ENCODE peak calls at places on chromosomes 1 and 21, in seven cellular contexts. One of them, this sample, is unnamed.

GRCh38 chr1:243293941-243294722 is 38.3 kb downstream of the SDCCAG8 start:
- DNase-seq in LNCaP clone FGC: no peak
- DNase-seq in RWPE1: peak; percentile 2
- DNase-seq in AG09319: no peak
- DNase-seq in hepatocyte: no peak
- DNase-seq in A549: no peak
- DNase-seq in DND-41: no peak
- DNase-seq in this sample: no peak

GRCh38 chr1:237859014-237859413 is 31.7 kb downstream of the ZP4 start:
- DNase-seq in LNCaP clone FGC: no peak
- DNase-seq in RWPE1: no peak
- DNase-seq in AG09319: no peak
- DNase-seq in hepatocyte: no peak
- DNase-seq in A549: no peak
- DNase-seq in DND-41: no peak
- DNase-seq in this sample: no peak

GRCh38 chr1:200172311-200172710 is 144.8 kb downstream of the NR5A2 start:
- DNase-seq in LNCaP clone FGC: no peak
- DNase-seq in RWPE1: no peak
- DNase-seq in AG09319: no peak
- DNase-seq in hepatocyte: no peak
- DNase-seq in A549: no peak
- DNase-seq in DND-41: no peak
- DNase-seq in this sample: no peak

GRCh38 chr1:174742805-174743653 is 256.7 kb upstream of the CACYBP start:
- DNase-seq in LNCaP clone FGC: no peak
- DNase-seq in RWPE1: no peak
- DNase-seq in AG09319: no peak
- DNase-seq in hepatocyte: no peak
- DNase-seq in A549: no peak
- DNase-seq in DND-41: no peak
- DNase-seq in this sample: no peak

GRCh38 chr21:23921670-23922418 is 1685.4 kb downstream of the MRPL39 start:
- DNase-seq in LNCaP clone FGC: no peak
- DNase-seq in RWPE1: no peak
- DNase-seq in AG09319: no peak
- DNase-seq in hepatocyte: no peak
- DNase-seq in A549: no peak
- DNase-seq in DND-41: peak; percentile 15
- DNase-seq in this sample: no peak

GRCh38 chr21:42352433-42353095 is 1.8 kb upstream of the TFF2 start:
- DNase-seq in LNCaP clone FGC: no peak
- DNase-seq in RWPE1: no peak
- DNase-seq in AG09319: no peak
- DNase-seq in hepatocyte: no peak
- DNase-seq in A549: no peak
- DNase-seq in DND-41: no peak
- DNase-seq in this sample: no peak

GRCh38 chr1:13908128-13908527 is 208.1 kb downstream of the PRDM2 start:
- DNase-seq in LNCaP clone FGC: no peak
- DNase-seq in RWPE1: no peak
- DNase-seq in AG09319: no peak
- DNase-seq in hepatocyte: no peak
- DNase-seq in A549: no peak
- DNase-seq in DND-41: no peak
- DNase-seq in this sample: no peak

GRCh38 chr1:203306970-203307541 is 1.7 kb downstream of the BTG2 start:
- DNase-seq in LNCaP clone FGC: no peak
- DNase-seq in RWPE1: no peak
- DNase-seq in AG09319: no peak
- DNase-seq in hepatocyte: peak; percentile 36
- DNase-seq in A549: no peak
- DNase-seq in DND-41: no peak
- DNase-seq in this sample: peak; percentile 55

GRCh38 chr1:240021709-240022108 is 70.0 kb upstream of the FMN2 start:
- DNase-seq in LNCaP clone FGC: no peak
- DNase-seq in RWPE1: no peak
- DNase-seq in AG09319: no peak
- DNase-seq in hepatocyte: no peak
- DNase-seq in A549: no peak
- DNase-seq in DND-41: no peak
- DNase-seq in this sample: no peak

GRCh38 chr1:3283849-3284248 is 170.6 kb upstream of the ARHGEF16 start:
- DNase-seq in LNCaP clone FGC: no peak
- DNase-seq in RWPE1: peak; percentile 25
- DNase-seq in AG09319: no peak
- DNase-seq in hepatocyte: peak; percentile 60
- DNase-seq in A549: no peak
- DNase-seq in DND-41: no peak
- DNase-seq in this sample: peak; percentile 77

GRCh38 chr1:62437273-62437945 is 560 bp downstream of the USP1 start:
- DNase-seq in LNCaP clone FGC: no peak
- DNase-seq in RWPE1: no peak
- DNase-seq in AG09319: no peak
- DNase-seq in hepatocyte: peak; percentile 48
- DNase-seq in A549: no peak
- DNase-seq in DND-41: no peak
- DNase-seq in this sample: peak; percentile 39

GRCh38 chr1:156894711-156895407 is 1.3 kb downstream of the PEAR1 start:
- DNase-seq in LNCaP clone FGC: no peak
- DNase-seq in RWPE1: no peak
- DNase-seq in AG09319: no peak
- DNase-seq in hepatocyte: peak; percentile 35
- DNase-seq in A549: no peak
- DNase-seq in DND-41: no peak
- DNase-seq in this sample: peak; percentile 29

GRCh38 chr1:243708210-243708609 is 141.8 kb downstream of the AKT3 start:
- DNase-seq in LNCaP clone FGC: no peak
- DNase-seq in RWPE1: peak; percentile 5
- DNase-seq in AG09319: no peak
- DNase-seq in hepatocyte: no peak
- DNase-seq in A549: no peak
- DNase-seq in DND-41: no peak
- DNase-seq in this sample: no peak

GRCh38 chr21:28154121-28154520 is 838.6 kb downstream of the LTN1 start:
- DNase-seq in LNCaP clone FGC: no peak
- DNase-seq in RWPE1: no peak
- DNase-seq in AG09319: no peak
- DNase-seq in hepatocyte: no peak
- DNase-seq in A549: no peak
- DNase-seq in DND-41: no peak
- DNase-seq in this sample: no peak

GRCh38 chr1:109570414-109570813 is 22.0 kb downstream of the GNAI3 start:
- DNase-seq in LNCaP clone FGC: peak; percentile 72
- DNase-seq in RWPE1: peak; percentile 30
- DNase-seq in AG09319: no peak
- DNase-seq in hepatocyte: peak; percentile 39
- DNase-seq in A549: no peak
- DNase-seq in DND-41: no peak
- DNase-seq in this sample: no peak

GRCh38 chr1:108320851-108321250 is 77.0 kb upstream of the NBPF4 start:
- DNase-seq in LNCaP clone FGC: no peak
- DNase-seq in RWPE1: no peak
- DNase-seq in AG09319: no peak
- DNase-seq in hepatocyte: no peak
- DNase-seq in A549: no peak
- DNase-seq in DND-41: no peak
- DNase-seq in this sample: no peak

GRCh38 chr1:108314815-108315214 is 70.9 kb upstream of the NBPF4 start:
- DNase-seq in LNCaP clone FGC: no peak
- DNase-seq in RWPE1: no peak
- DNase-seq in AG09319: no peak
- DNase-seq in hepatocyte: no peak
- DNase-seq in A549: no peak
- DNase-seq in DND-41: no peak
- DNase-seq in this sample: no peak

DNA sequence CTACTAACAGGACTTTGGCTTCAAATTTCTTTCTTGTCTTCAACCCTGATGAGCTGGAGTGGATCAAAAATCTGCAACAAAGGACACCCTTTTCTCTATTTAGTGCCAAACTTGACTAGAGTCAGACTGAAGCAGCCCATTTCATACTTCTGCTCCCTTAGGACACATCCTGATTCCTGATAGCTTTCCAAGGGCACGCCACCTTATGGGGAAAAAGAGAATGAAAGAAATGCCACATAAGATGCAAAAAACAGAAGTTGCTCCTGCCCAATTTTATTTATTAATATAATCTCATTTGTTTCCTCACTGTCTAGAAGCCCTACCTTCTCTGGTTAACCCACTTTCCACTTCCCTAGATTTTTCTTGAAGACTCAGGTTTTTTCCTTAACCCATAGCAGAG is 72.7 kb upstream of the NBPF4 start:
- DNase-seq in LNCaP clone FGC: peak; percentile 10
- DNase-seq in RWPE1: no peak
- DNase-seq in AG09319: no peak
- DNase-seq in hepatocyte: no peak
- DNase-seq in A549: peak; percentile 14
- DNase-seq in DND-41: no peak
- DNase-seq in this sample: no peak
- TF ChIP-seq CTCF in LNCaP clone FGC: peak; percentile 46
- TF ChIP-seq CTCF in RWPE1: peak; percentile 13
- TF ChIP-seq CTCF in AG09319: peak; percentile 24
- TF ChIP-seq CTCF in hepatocyte: peak; percentile 28
- TF ChIP-seq CTCF in A549: peak; percentile 24
- TF ChIP-seq CTCF in DND-41: no peak
- TF ChIP-seq CTCF in this sample: no peak

DNA sequence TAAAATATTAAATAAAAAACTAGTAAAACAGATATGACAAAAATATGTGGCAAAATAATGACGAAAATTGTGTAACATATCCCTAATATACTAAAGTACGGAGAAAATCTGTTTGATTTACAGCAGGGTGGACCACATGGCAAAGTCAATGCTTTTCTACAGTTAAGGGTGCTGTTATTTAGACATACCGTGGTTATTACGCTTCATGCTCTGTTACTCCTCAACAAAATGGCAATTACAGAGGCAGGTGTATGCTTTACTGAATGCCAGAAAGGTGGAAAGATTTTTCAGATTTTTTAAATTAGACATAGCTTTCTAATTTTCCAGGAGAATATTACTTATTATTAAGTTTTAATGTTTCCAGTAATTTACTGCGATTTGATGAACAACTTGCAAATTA is 343.9 kb upstream of the DPYD start:
- DNase-seq in LNCaP clone FGC: no peak
- DNase-seq in RWPE1: no peak
- DNase-seq in AG09319: no peak
- DNase-seq in hepatocyte: no peak
- DNase-seq in A549: no peak
- DNase-seq in DND-41: no peak
- DNase-seq in this sample: no peak
- TF ChIP-seq CTCF in LNCaP clone FGC: no peak
- TF ChIP-seq CTCF in RWPE1: no peak
- TF ChIP-seq CTCF in AG09319: no peak
- TF ChIP-seq CTCF in hepatocyte: no peak
- TF ChIP-seq CTCF in A549: no peak
- TF ChIP-seq CTCF in DND-41: no peak
- TF ChIP-seq CTCF in this sample: no peak

GRCh38 chr1:226686440-226687436 is 52.3 kb downstream of the ITPKB start:
- DNase-seq in LNCaP clone FGC: no peak
- DNase-seq in RWPE1: no peak
- DNase-seq in AG09319: no peak
- DNase-seq in hepatocyte: no peak
- DNase-seq in A549: no peak
- DNase-seq in DND-41: no peak
- DNase-seq in this sample: no peak

GRCh38 chr1:226688056-226688748 is 50.9 kb downstream of the ITPKB start:
- DNase-seq in LNCaP clone FGC: no peak
- DNase-seq in RWPE1: no peak
- DNase-seq in AG09319: no peak
- DNase-seq in hepatocyte: no peak
- DNase-seq in A549: no peak
- DNase-seq in DND-41: no peak
- DNase-seq in this sample: peak; percentile 45

GRCh38 chr1:226688852-226689251 is 50.2 kb downstream of the ITPKB start:
- DNase-seq in LNCaP clone FGC: no peak
- DNase-seq in RWPE1: no peak
- DNase-seq in AG09319: no peak
- DNase-seq in hepatocyte: no peak
- DNase-seq in A549: no peak
- DNase-seq in DND-41: no peak
- DNase-seq in this sample: no peak

GRCh38 chr1:226685196-226685820 is 53.8 kb downstream of the ITPKB start:
- DNase-seq in LNCaP clone FGC: no peak
- DNase-seq in RWPE1: no peak
- DNase-seq in AG09319: no peak
- DNase-seq in hepatocyte: no peak
- DNase-seq in A549: no peak
- DNase-seq in DND-41: no peak
- DNase-seq in this sample: no peak

DNA sequence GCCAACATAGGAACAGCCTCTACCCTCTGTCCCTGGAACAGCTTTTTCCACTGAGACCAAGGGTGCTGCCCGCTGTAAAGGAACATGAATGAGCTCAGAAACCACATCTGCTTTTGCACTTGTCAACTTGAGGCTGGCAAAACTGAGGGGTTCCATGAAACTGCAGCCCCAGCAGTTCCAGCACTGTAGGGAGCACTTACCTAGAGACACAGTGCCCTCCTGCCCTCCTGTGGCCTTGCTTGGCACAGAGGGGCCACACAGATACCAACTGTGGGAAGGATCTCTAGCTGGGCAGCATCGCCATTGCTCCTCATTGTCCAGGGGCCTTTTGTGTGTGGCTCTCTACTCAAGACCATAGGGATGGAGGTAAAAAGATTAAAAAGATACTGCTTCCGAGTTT is 51.6 kb downstream of the ITPKB start:
- DNase-seq in LNCaP clone FGC: no peak
- DNase-seq in RWPE1: no peak
- DNase-seq in AG09319: no peak
- DNase-seq in hepatocyte: no peak
- DNase-seq in A549: no peak
- DNase-seq in DND-41: no peak
- DNase-seq in this sample: no peak
- TF ChIP-seq CTCF in LNCaP clone FGC: no peak
- TF ChIP-seq CTCF in RWPE1: no peak
- TF ChIP-seq CTCF in AG09319: no peak
- TF ChIP-seq CTCF in hepatocyte: no peak
- TF ChIP-seq CTCF in A549: no peak
- TF ChIP-seq CTCF in DND-41: peak; percentile 47
- TF ChIP-seq CTCF in this sample: no peak

DNA sequence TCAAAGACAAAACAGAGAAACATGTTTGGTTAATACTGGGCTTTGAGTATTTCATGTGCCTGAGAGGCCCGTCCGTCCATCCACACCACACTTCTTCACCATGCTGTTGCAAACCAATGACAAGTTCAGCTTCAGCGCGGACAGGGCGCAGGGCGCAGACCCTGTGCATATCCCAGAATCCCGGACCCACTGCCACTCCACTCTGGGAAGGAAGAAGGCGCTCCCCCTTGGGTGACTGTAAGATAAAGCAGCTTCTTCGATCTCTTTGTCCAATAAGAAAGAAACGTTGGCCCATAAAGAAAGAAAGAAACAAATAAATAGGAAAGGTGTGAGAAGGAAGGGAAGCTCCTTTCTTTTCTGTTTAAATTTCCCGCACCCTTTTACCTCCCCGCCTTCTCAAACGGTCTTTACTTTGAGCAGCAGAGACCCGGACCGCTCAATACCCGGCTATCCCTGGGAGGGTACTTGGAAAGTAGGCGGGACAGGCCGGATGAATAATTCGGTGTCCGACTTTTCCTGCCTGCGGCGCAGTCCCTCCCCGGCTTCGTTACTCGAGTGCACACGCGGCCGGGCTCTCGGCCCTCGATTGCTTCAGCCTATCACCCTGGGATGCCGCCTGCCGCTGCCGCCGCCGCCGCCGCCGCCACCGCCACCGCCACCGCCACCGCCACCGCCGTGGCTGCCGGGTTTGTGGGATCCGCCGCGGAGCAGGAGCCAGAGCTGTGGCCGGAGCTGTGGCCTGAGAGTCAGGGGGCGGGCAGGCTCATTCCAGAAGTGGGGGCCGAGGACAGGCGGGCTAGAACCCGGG is 550 bp upstream of the RASAL2 start:
- DNase-seq in LNCaP clone FGC: peak; percentile 89
- DNase-seq in RWPE1: peak; percentile 97
- DNase-seq in AG09319: peak; percentile 91
- DNase-seq in hepatocyte: peak; percentile 97
- DNase-seq in A549: peak; percentile 96
- DNase-seq in DND-41: no peak
- DNase-seq in this sample: peak; percentile 96
- TF ChIP-seq CTCF in LNCaP clone FGC: peak; percentile 8
- TF ChIP-seq CTCF in RWPE1: peak; percentile 12
- TF ChIP-seq CTCF in AG09319: peak; percentile 17
- TF ChIP-seq CTCF in hepatocyte: peak; percentile 6
- TF ChIP-seq CTCF in A549: peak; percentile 14
- TF ChIP-seq CTCF in DND-41: no peak
- TF ChIP-seq CTCF in this sample: no peak

This sample was measured in glutamatergic neuron.